ENCODE peak calls at places on chromosomes 16 and 17, in nine cellular contexts. One of them, this sample, is unnamed.

GRCh38 chr17:40063034-40063765 is 435 bp downstream of the THRA start:
- DNase-seq in AG09319: no peak
- DNase-seq in Caco-2: peak
- DNase-seq in heart right ventricle: no peak
- DNase-seq in left ventricle myocardium inferior: peak
- DNase-seq in neural progenitor cell: peak
- DNase-seq in adrenal gland: peak
- DNase-seq in nephron progenitor cell: peak
- DNase-seq in breast epithelium: no peak
- DNase-seq in this sample: no peak

GRCh38 chr16:14186007-14186953 is 115.2 kb downstream of the MRTFB start:
- DNase-seq in left ventricle myocardium inferior: peak
- DNase-seq in adrenal gland: no peak
- DNase-seq in heart right ventricle: peak
- DNase-seq in neural progenitor cell: peak
- DNase-seq in breast epithelium: no peak
- DNase-seq in nephron progenitor cell: peak
- DNase-seq in AG09319: peak
- DNase-seq in Caco-2: no peak
- DNase-seq in this sample: no peak

GRCh38 chr16:79069118-79069517 is 531.4 kb downstream of the MAF start:
- DNase-seq in breast epithelium: no peak
- DNase-seq in Caco-2: no peak
- DNase-seq in heart right ventricle: no peak
- DNase-seq in nephron progenitor cell: no peak
- DNase-seq in left ventricle myocardium inferior: no peak
- DNase-seq in adrenal gland: no peak
- DNase-seq in AG09319: no peak
- DNase-seq in neural progenitor cell: no peak
- DNase-seq in this sample: no peak

GRCh38 chr16:23436992-23437391 is 16.0 kb downstream of the COG7 start:
- DNase-seq in Caco-2: no peak
- DNase-seq in left ventricle myocardium inferior: no peak
- DNase-seq in heart right ventricle: no peak
- DNase-seq in breast epithelium: no peak
- DNase-seq in AG09319: no peak
- DNase-seq in neural progenitor cell: no peak
- DNase-seq in adrenal gland: no peak
- DNase-seq in nephron progenitor cell: no peak
- DNase-seq in this sample: no peak

GRCh38 chr16:69386596-69386995 is 789 bp upstream of the TERF2 start:
- DNase-seq in adrenal gland: no peak
- DNase-seq in breast epithelium: no peak
- DNase-seq in heart right ventricle: no peak
- DNase-seq in left ventricle myocardium inferior: no peak
- DNase-seq in neural progenitor cell: no peak
- DNase-seq in Caco-2: no peak
- DNase-seq in AG09319: no peak
- DNase-seq in nephron progenitor cell: no peak
- DNase-seq in this sample: no peak

GRCh38 chr17:30324723-30325122 is 9.1 kb downstream of the TMIGD1 start:
- DNase-seq in neural progenitor cell: no peak
- DNase-seq in breast epithelium: no peak
- DNase-seq in AG09319: no peak
- DNase-seq in left ventricle myocardium inferior: no peak
- DNase-seq in adrenal gland: no peak
- DNase-seq in heart right ventricle: no peak
- DNase-seq in nephron progenitor cell: no peak
- DNase-seq in Caco-2: no peak
- DNase-seq in this sample: no peak

GRCh38 chr17:38868095-38868967 is 1.5 kb upstream of the LASP1 start:
- DNase-seq in breast epithelium: no peak
- DNase-seq in neural progenitor cell: peak
- DNase-seq in nephron progenitor cell: peak
- DNase-seq in left ventricle myocardium inferior: peak
- DNase-seq in adrenal gland: no peak
- DNase-seq in AG09319: no peak
- DNase-seq in Caco-2: peak
- DNase-seq in heart right ventricle: peak
- DNase-seq in this sample: no peak

GRCh38 chr17:4043862-4044261 is 79.6 kb upstream of the ATP2A3 start:
- DNase-seq in neural progenitor cell: no peak
- DNase-seq in heart right ventricle: no peak
- DNase-seq in breast epithelium: no peak
- DNase-seq in AG09319: no peak
- DNase-seq in adrenal gland: no peak
- DNase-seq in left ventricle myocardium inferior: no peak
- DNase-seq in nephron progenitor cell: no peak
- DNase-seq in Caco-2: no peak
- DNase-seq in this sample: no peak

GRCh38 chr17:78249074-78249835 is 17.8 kb downstream of the TMEM235 start:
- DNase-seq in AG09319: no peak
- DNase-seq in adrenal gland: no peak
- DNase-seq in heart right ventricle: no peak
- DNase-seq in breast epithelium: no peak
- DNase-seq in left ventricle myocardium inferior: no peak
- DNase-seq in nephron progenitor cell: no peak
- DNase-seq in Caco-2: no peak
- DNase-seq in neural progenitor cell: no peak
- DNase-seq in this sample: no peak

GRCh38 chr17:79843475-79843916 is 4.3 kb upstream of the CBX4 start:
- DNase-seq in AG09319: no peak
- DNase-seq in nephron progenitor cell: peak
- DNase-seq in heart right ventricle: no peak
- DNase-seq in adrenal gland: peak
- DNase-seq in neural progenitor cell: no peak
- DNase-seq in left ventricle myocardium inferior: no peak
- DNase-seq in Caco-2: peak
- DNase-seq in breast epithelium: no peak
- DNase-seq in this sample: no peak

GRCh38 chr17:38466346-38467315 is 38.4 kb downstream of the ARHGAP23 start:
- DNase-seq in neural progenitor cell: no peak
- DNase-seq in Caco-2: no peak
- DNase-seq in AG09319: no peak
- DNase-seq in adrenal gland: no peak
- DNase-seq in breast epithelium: no peak
- DNase-seq in heart right ventricle: peak
- DNase-seq in nephron progenitor cell: no peak
- DNase-seq in left ventricle myocardium inferior: peak
- DNase-seq in this sample: no peak

GRCh38 chr17:29643817-29644160 is 21.1 kb upstream of the CORO6 start:
- DNase-seq in neural progenitor cell: no peak
- DNase-seq in breast epithelium: no peak
- DNase-seq in Caco-2: no peak
- DNase-seq in adrenal gland: no peak
- DNase-seq in AG09319: no peak
- DNase-seq in heart right ventricle: no peak
- DNase-seq in left ventricle myocardium inferior: no peak
- DNase-seq in nephron progenitor cell: no peak
- DNase-seq in this sample: no peak

GRCh38 chr17:3796110-3796821 is 4.7 kb downstream of the ITGAE start:
- DNase-seq in neural progenitor cell: no peak
- DNase-seq in breast epithelium: no peak
- DNase-seq in adrenal gland: no peak
- DNase-seq in nephron progenitor cell: no peak
- DNase-seq in AG09319: no peak
- DNase-seq in left ventricle myocardium inferior: no peak
- DNase-seq in Caco-2: no peak
- DNase-seq in heart right ventricle: no peak
- DNase-seq in this sample: no peak

GRCh38 chr16:84643180-84643583 is 5.1 kb upstream of the KLHL36 start:
- DNase-seq in left ventricle myocardium inferior: peak
- DNase-seq in heart right ventricle: peak
- DNase-seq in AG09319: peak
- DNase-seq in breast epithelium: no peak
- DNase-seq in nephron progenitor cell: no peak
- DNase-seq in Caco-2: no peak
- DNase-seq in adrenal gland: peak
- DNase-seq in neural progenitor cell: no peak
- DNase-seq in this sample: no peak

GRCh38 chr16:85746431-85747227 is 4.3 kb downstream of the C16orf74 start:
- DNase-seq in breast epithelium: no peak
- DNase-seq in heart right ventricle: no peak
- DNase-seq in neural progenitor cell: no peak
- DNase-seq in left ventricle myocardium inferior: no peak
- DNase-seq in adrenal gland: no peak
- DNase-seq in nephron progenitor cell: no peak
- DNase-seq in AG09319: no peak
- DNase-seq in Caco-2: no peak
- DNase-seq in this sample: no peak

GRCh38 chr16:2928796-2929195 is 17.1 kb downstream of the FLYWCH1 start:
- DNase-seq in adrenal gland: no peak
- DNase-seq in heart right ventricle: no peak
- DNase-seq in neural progenitor cell: no peak
- DNase-seq in breast epithelium: no peak
- DNase-seq in Caco-2: no peak
- DNase-seq in nephron progenitor cell: no peak
- DNase-seq in left ventricle myocardium inferior: no peak
- DNase-seq in AG09319: no peak
- DNase-seq in this sample: no peak

DNA sequence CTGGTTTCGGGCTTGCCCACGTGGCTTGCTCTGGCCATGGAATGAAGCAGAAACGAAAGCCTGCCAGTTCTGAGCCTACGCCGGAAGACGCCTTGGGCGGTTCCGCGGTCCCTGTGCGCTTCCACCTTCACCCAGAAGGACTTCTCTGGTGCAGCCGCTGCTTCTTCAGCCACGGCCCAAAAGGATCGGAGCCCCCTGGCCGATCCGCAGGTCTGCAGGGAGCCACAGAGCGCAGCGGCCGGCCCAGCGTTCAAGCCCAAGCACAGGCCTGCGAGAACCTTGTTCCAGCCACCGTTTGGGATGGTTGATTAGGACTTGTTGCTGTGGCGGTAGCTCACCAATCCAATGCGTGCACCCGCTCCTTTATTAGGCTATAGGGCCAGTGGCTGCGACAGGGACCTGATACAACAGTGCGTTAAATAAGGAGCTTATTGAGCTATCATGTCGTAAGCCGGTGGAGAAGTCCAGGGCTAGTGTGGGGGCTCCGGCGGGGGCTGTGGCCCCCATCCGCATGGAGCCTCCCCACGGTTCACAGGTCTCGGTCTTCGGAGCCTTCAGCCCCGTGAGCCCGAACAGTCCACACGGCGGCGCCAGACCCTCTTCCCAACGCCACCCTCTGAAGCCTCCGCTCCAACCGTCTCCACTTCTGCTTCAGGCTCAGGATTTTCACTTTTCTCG is 10.2 kb upstream of the MPP2 start:
- DNase-seq in Caco-2: no peak
- DNase-seq in left ventricle myocardium inferior: peak
- DNase-seq in neural progenitor cell: peak
- DNase-seq in nephron progenitor cell: peak
- DNase-seq in adrenal gland: no peak
- DNase-seq in heart right ventricle: peak
- DNase-seq in AG09319: no peak
- DNase-seq in breast epithelium: no peak
- DNase-seq in this sample: no peak
- TF ChIP-seq CTCF in Caco-2: no peak
- TF ChIP-seq CTCF in left ventricle myocardium inferior: peak
- TF ChIP-seq CTCF in neural progenitor cell: peak
- TF ChIP-seq CTCF in nephron progenitor cell: peak
- TF ChIP-seq CTCF in adrenal gland: no peak
- TF ChIP-seq CTCF in heart right ventricle: peak
- TF ChIP-seq CTCF in AG09319: peak
- TF ChIP-seq CTCF in breast epithelium: no peak
- TF ChIP-seq CTCF in this sample: peak

GRCh38 chr17:67232441-67232840 is 12.6 kb downstream of the HELZ start:
- DNase-seq in nephron progenitor cell: no peak
- DNase-seq in neural progenitor cell: no peak
- DNase-seq in Caco-2: no peak
- DNase-seq in adrenal gland: no peak
- DNase-seq in left ventricle myocardium inferior: no peak
- DNase-seq in AG09319: no peak
- DNase-seq in breast epithelium: no peak
- DNase-seq in heart right ventricle: no peak
- DNase-seq in this sample: no peak

GRCh38 chr17:67229109-67229991 is 15.6 kb downstream of the HELZ start:
- DNase-seq in AG09319: no peak
- DNase-seq in adrenal gland: no peak
- DNase-seq in neural progenitor cell: no peak
- DNase-seq in nephron progenitor cell: no peak
- DNase-seq in heart right ventricle: no peak
- DNase-seq in left ventricle myocardium inferior: no peak
- DNase-seq in breast epithelium: no peak
- DNase-seq in Caco-2: no peak
- DNase-seq in this sample: no peak

GRCh38 chr17:67223924-67224323 is 21.1 kb downstream of the HELZ start:
- DNase-seq in adrenal gland: no peak
- DNase-seq in left ventricle myocardium inferior: no peak
- DNase-seq in AG09319: no peak
- DNase-seq in Caco-2: peak
- DNase-seq in heart right ventricle: no peak
- DNase-seq in nephron progenitor cell: no peak
- DNase-seq in neural progenitor cell: no peak
- DNase-seq in breast epithelium: no peak
- DNase-seq in this sample: no peak

DNA sequence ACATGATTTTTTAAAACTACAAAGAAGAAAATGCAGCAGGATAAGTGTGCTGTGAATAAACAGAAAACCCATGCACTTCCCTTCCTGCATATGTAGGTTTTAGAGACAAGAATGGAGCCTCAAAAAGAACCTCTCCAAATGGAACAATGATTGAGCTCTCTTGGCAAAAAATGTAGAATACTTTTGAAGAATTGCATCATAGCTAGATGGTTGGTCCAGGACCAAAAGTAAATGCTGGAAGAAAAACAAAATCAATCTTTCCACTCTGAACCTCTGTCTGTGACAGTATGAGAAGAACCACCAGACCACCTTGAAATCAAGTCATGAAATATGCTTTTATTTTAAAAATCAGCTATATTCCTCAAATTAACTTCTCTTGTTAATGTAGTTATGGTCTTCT is 17.5 kb downstream of the HELZ start:
- DNase-seq in AG09319: no peak
- DNase-seq in nephron progenitor cell: no peak
- DNase-seq in left ventricle myocardium inferior: no peak
- DNase-seq in neural progenitor cell: no peak
- DNase-seq in adrenal gland: no peak
- DNase-seq in Caco-2: no peak
- DNase-seq in heart right ventricle: no peak
- DNase-seq in breast epithelium: no peak
- DNase-seq in this sample: no peak
- TF ChIP-seq CTCF in AG09319: no peak
- TF ChIP-seq CTCF in nephron progenitor cell: no peak
- TF ChIP-seq CTCF in left ventricle myocardium inferior: no peak
- TF ChIP-seq CTCF in neural progenitor cell: no peak
- TF ChIP-seq CTCF in adrenal gland: no peak
- TF ChIP-seq CTCF in Caco-2: no peak
- TF ChIP-seq CTCF in heart right ventricle: no peak
- TF ChIP-seq CTCF in breast epithelium: no peak
- TF ChIP-seq CTCF in this sample: no peak

GRCh38 chr17:68204736-68205135 is 43.1 kb upstream of the AMZ2 start:
- DNase-seq in heart right ventricle: no peak
- DNase-seq in left ventricle myocardium inferior: peak
- DNase-seq in AG09319: no peak
- DNase-seq in neural progenitor cell: no peak
- DNase-seq in Caco-2: no peak
- DNase-seq in breast epithelium: no peak
- DNase-seq in nephron progenitor cell: peak
- DNase-seq in adrenal gland: no peak
- DNase-seq in this sample: no peak
- TF ChIP-seq CTCF in heart right ventricle: no peak
- TF ChIP-seq CTCF in left ventricle myocardium inferior: no peak
- TF ChIP-seq CTCF in AG09319: no peak
- TF ChIP-seq CTCF in neural progenitor cell: no peak
- TF ChIP-seq CTCF in Caco-2: no peak
- TF ChIP-seq CTCF in breast epithelium: no peak
- TF ChIP-seq CTCF in nephron progenitor cell: no peak
- TF ChIP-seq CTCF in adrenal gland: no peak
- TF ChIP-seq CTCF in this sample: no peak

GRCh38 chr17:48002920-48003685 is 32.2 kb downstream of the CDK5RAP3 start:
- DNase-seq in nephron progenitor cell: peak
- DNase-seq in AG09319: no peak
- DNase-seq in heart right ventricle: no peak
- DNase-seq in left ventricle myocardium inferior: no peak
- DNase-seq in adrenal gland: peak
- DNase-seq in neural progenitor cell: peak
- DNase-seq in breast epithelium: no peak
- DNase-seq in Caco-2: no peak
- DNase-seq in this sample: no peak
- TF ChIP-seq CTCF in nephron progenitor cell: peak
- TF ChIP-seq CTCF in AG09319: no peak
- TF ChIP-seq CTCF in heart right ventricle: no peak
- TF ChIP-seq CTCF in left ventricle myocardium inferior: no peak
- TF ChIP-seq CTCF in adrenal gland: no peak
- TF ChIP-seq CTCF in neural progenitor cell: peak
- TF ChIP-seq CTCF in breast epithelium: no peak
- TF ChIP-seq CTCF in Caco-2: no peak
- TF ChIP-seq CTCF in this sample: no peak

This sample was measured in dorsolateral prefrontal cortex.